ENCODE peak calls at places on chromosomes 2 and 18, in six cellular contexts. One of them, this sample, is unnamed.

GRCh38 chr2:120669121-120669952 is 66.3 kb upstream of the GLI2 start:
- DNase-seq in MM.1S: no peak
- DNase-seq in sigmoid colon: peak; percentile 61
- DNase-seq in astrocyte: peak; percentile 54
- DNase-seq in transverse colon: no peak
- DNase-seq in thoracic aorta: no peak
- DNase-seq in this sample: no peak

GRCh38 chr2:151410485-151410833 is 757 bp downstream of the RIF1 start:
- DNase-seq in MM.1S: peak; percentile 69
- DNase-seq in thoracic aorta: no peak
- DNase-seq in sigmoid colon: no peak
- DNase-seq in astrocyte: no peak
- DNase-seq in transverse colon: no peak
- DNase-seq in this sample: no peak

GRCh38 chr2:224260605-224261004 is 141.3 kb downstream of the FAM124B start:
- DNase-seq in transverse colon: no peak
- DNase-seq in thoracic aorta: no peak
- DNase-seq in astrocyte: no peak
- DNase-seq in sigmoid colon: no peak
- DNase-seq in MM.1S: no peak
- DNase-seq in this sample: no peak

GRCh38 chr2:16281451-16282330 is 341.3 kb downstream of the MYCN start:
- DNase-seq in thoracic aorta: no peak
- DNase-seq in astrocyte: no peak
- DNase-seq in transverse colon: no peak
- DNase-seq in MM.1S: peak; percentile 68
- DNase-seq in sigmoid colon: no peak
- DNase-seq in this sample: no peak

GRCh38 chr2:200736646-200737274 is 75.0 kb upstream of the BZW1 start:
- DNase-seq in thoracic aorta: no peak
- DNase-seq in MM.1S: no peak
- DNase-seq in transverse colon: no peak
- DNase-seq in astrocyte: peak; percentile 30
- DNase-seq in sigmoid colon: no peak
- DNase-seq in this sample: no peak

GRCh38 chr2:238326801-238327365 is 6.6 kb downstream of the TRAF3IP1 start:
- DNase-seq in transverse colon: no peak
- DNase-seq in astrocyte: no peak
- DNase-seq in MM.1S: no peak
- DNase-seq in thoracic aorta: no peak
- DNase-seq in sigmoid colon: no peak
- DNase-seq in this sample: no peak

GRCh38 chr2:66802877-66803276 is 368.0 kb downstream of the MEIS1 start:
- DNase-seq in sigmoid colon: no peak
- DNase-seq in thoracic aorta: no peak
- DNase-seq in transverse colon: no peak
- DNase-seq in MM.1S: no peak
- DNase-seq in astrocyte: no peak
- DNase-seq in this sample: no peak

GRCh38 chr2:126317797-126318431 is 338.0 kb upstream of the GYPC start:
- DNase-seq in thoracic aorta: no peak
- DNase-seq in MM.1S: no peak
- DNase-seq in sigmoid colon: no peak
- DNase-seq in transverse colon: no peak
- DNase-seq in astrocyte: no peak
- DNase-seq in this sample: no peak

GRCh38 chr2:128667391-128667790 is 348.7 kb upstream of the HS6ST1 start:
- DNase-seq in MM.1S: no peak
- DNase-seq in astrocyte: no peak
- DNase-seq in sigmoid colon: no peak
- DNase-seq in thoracic aorta: no peak
- DNase-seq in transverse colon: no peak
- DNase-seq in this sample: no peak

GRCh38 chr2:110105608-110106467 is 9.8 kb downstream of the MALL start:
- DNase-seq in astrocyte: peak; percentile 87
- DNase-seq in transverse colon: peak; percentile 82
- DNase-seq in sigmoid colon: no peak
- DNase-seq in thoracic aorta: no peak
- DNase-seq in MM.1S: no peak
- DNase-seq in this sample: peak; percentile 92

GRCh38 chr2:161219213-161219612 is 59.0 kb downstream of the TANK start:
- DNase-seq in MM.1S: no peak
- DNase-seq in transverse colon: no peak
- DNase-seq in astrocyte: no peak
- DNase-seq in thoracic aorta: no peak
- DNase-seq in sigmoid colon: no peak
- DNase-seq in this sample: no peak

GRCh38 chr18:9842446-9842845 is 43.3 kb upstream of the TXNDC2 start:
- DNase-seq in transverse colon: no peak
- DNase-seq in astrocyte: no peak
- DNase-seq in sigmoid colon: no peak
- DNase-seq in thoracic aorta: no peak
- DNase-seq in MM.1S: no peak
- DNase-seq in this sample: no peak
- H3K4me1 ChIP-seq in transverse colon: peaks cover 7% of the 10 kb centered on the region
- H3K4me1 ChIP-seq in astrocyte: peaks cover 18% of the 10 kb centered on the region
- H3K4me1 ChIP-seq in sigmoid colon: peaks cover 41% of the 10 kb centered on the region
- H3K4me1 ChIP-seq in thoracic aorta: peaks cover 18% of the 10 kb centered on the region
- H3K4me1 ChIP-seq in MM.1S: no peaks in the 10 kb centered on the region
- H3K4me1 ChIP-seq in this sample: no peaks in the 10 kb centered on the region

GRCh38 chr2:239380831-239381708 is 19.8 kb downstream of the HDAC4 start:
- DNase-seq in sigmoid colon: peak; percentile 62
- DNase-seq in transverse colon: peak; percentile 35
- DNase-seq in astrocyte: no peak
- DNase-seq in thoracic aorta: no peak
- DNase-seq in MM.1S: no peak
- DNase-seq in this sample: no peak
- H3K4me3 ChIP-seq in sigmoid colon: no peak overlapping the region
- H3K4me3 ChIP-seq in transverse colon: no peak overlapping the region
- H3K4me3 ChIP-seq in astrocyte: no peak overlapping the region
- H3K4me3 ChIP-seq in thoracic aorta: peak overlapping the region; percentile 37
- H3K4me3 ChIP-seq in MM.1S: no peak overlapping the region
- H3K4me3 ChIP-seq in this sample: no peak overlapping the region

GRCh38 chr2:10346929-10347558 is 44.3 kb downstream of the HPCAL1 start:
- DNase-seq in sigmoid colon: no peak
- DNase-seq in MM.1S: no peak
- DNase-seq in astrocyte: no peak
- DNase-seq in thoracic aorta: no peak
- DNase-seq in transverse colon: no peak
- DNase-seq in this sample: no peak
- H3K4me1 ChIP-seq in sigmoid colon: peaks cover 11% of the 10 kb centered on the region
- H3K4me1 ChIP-seq in MM.1S: peaks cover 14% of the 10 kb centered on the region
- H3K4me1 ChIP-seq in astrocyte: peaks cover 19% of the 10 kb centered on the region
- H3K4me1 ChIP-seq in thoracic aorta: peaks cover 5% of the 10 kb centered on the region
- H3K4me1 ChIP-seq in transverse colon: peaks cover 21% of the 10 kb centered on the region
- H3K4me1 ChIP-seq in this sample: no peaks in the 10 kb centered on the region

DNA sequence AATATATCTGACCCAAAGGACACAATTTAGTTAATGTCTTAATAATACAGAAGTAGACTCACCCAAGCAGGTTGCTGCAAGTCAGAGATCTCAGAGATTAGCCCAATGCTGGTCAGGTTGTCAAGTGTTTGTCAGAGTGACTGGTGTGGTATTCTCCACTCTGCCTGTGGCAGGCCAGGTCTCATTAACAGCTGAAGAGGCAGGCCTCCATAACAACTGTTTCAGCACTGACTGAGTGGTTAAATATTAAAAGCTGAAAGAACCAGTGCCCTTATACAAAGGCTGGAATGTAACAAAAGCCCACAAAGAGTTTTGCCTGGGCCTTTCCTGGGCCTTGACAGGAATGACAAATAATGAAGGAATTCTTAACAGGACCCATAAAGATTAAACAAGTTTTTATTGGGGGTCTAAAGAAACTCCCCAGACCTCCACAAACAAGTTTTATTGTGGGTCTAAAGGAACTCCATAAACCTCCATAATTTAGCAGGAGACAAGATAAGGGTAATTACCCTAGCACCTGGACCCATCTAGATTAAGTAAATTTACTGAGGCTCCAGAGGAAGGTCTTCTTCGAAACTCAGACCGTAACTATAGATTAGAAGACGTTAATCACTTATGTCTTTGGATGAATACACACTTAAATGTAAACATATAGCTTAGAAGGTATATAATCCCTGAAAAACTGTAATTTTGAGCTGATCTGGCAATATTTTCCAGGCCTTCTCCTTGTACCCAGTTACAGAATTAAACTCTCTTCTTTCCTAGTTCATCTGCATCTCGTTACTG is 26.9 kb downstream of the SULT1C2 start:
- DNase-seq in MM.1S: no peak
- DNase-seq in transverse colon: no peak
- DNase-seq in astrocyte: peak; percentile 45
- DNase-seq in sigmoid colon: no peak
- DNase-seq in thoracic aorta: no peak
- DNase-seq in this sample: no peak
- H3K4me3 ChIP-seq in MM.1S: no peak overlapping the region
- H3K4me3 ChIP-seq in transverse colon: no peak overlapping the region
- H3K4me3 ChIP-seq in astrocyte: no peak overlapping the region
- H3K4me3 ChIP-seq in sigmoid colon: no peak overlapping the region
- H3K4me3 ChIP-seq in thoracic aorta: no peak overlapping the region
- H3K4me3 ChIP-seq in this sample: no peak overlapping the region

GRCh38 chr2:46036929-46037328 is 260.3 kb upstream of the EPAS1 start:
- DNase-seq in thoracic aorta: no peak
- DNase-seq in transverse colon: no peak
- DNase-seq in sigmoid colon: no peak
- DNase-seq in MM.1S: no peak
- DNase-seq in astrocyte: peak; percentile 100
- DNase-seq in this sample: no peak
- H3K4me1 ChIP-seq in thoracic aorta: peaks cover 1% of the 10 kb centered on the region
- H3K4me1 ChIP-seq in transverse colon: peaks cover 6% of the 10 kb centered on the region
- H3K4me1 ChIP-seq in sigmoid colon: peaks cover 5% of the 10 kb centered on the region
- H3K4me1 ChIP-seq in MM.1S: no peaks in the 10 kb centered on the region
- H3K4me1 ChIP-seq in astrocyte: peaks cover 18% of the 10 kb centered on the region
- H3K4me1 ChIP-seq in this sample: peaks cover 11% of the 10 kb centered on the region

GRCh38 chr18:79681484-79682387 is 2.1 kb downstream of the CTDP1 start:
- DNase-seq in thoracic aorta: no peak
- DNase-seq in transverse colon: peak; percentile 87
- DNase-seq in MM.1S: no peak
- DNase-seq in sigmoid colon: no peak
- DNase-seq in astrocyte: no peak
- DNase-seq in this sample: no peak
- H3K4me3 ChIP-seq in thoracic aorta: no peak overlapping the region
- H3K4me3 ChIP-seq in transverse colon: no peak overlapping the region
- H3K4me3 ChIP-seq in MM.1S: no peak overlapping the region
- H3K4me3 ChIP-seq in sigmoid colon: no peak overlapping the region
- H3K4me3 ChIP-seq in astrocyte: peak overlapping the region; percentile 86
- H3K4me3 ChIP-seq in this sample: no peak overlapping the region

DNA sequence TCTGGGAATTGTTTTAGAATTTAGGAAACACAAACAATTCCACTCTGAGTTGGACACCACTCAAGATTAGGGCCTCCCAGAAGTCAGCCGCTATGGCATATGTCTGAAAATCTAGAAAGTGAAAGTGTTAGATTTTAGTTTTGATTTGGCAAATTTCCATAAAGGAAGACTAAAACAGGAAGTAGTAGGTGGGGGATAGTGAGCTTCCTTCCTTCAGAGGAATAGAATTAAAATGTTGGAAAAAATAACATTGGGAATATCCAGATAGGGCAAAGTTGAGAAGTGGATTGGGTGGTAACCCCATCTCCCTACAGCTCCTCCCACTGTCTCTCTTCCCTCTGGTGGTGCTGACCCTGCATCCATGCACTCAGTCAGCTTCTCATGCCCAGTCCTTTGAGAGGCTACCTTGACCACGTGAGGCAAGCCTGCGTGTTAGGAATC is 83.4 kb downstream of the POLE4 start:
- DNase-seq in sigmoid colon: no peak
- DNase-seq in astrocyte: no peak
- DNase-seq in MM.1S: no peak
- DNase-seq in transverse colon: no peak
- DNase-seq in thoracic aorta: no peak
- DNase-seq in this sample: no peak
- H3K4me1 ChIP-seq in sigmoid colon: peaks cover 24% of the 10 kb centered on the region
- H3K4me1 ChIP-seq in astrocyte: no peaks in the 10 kb centered on the region
- H3K4me1 ChIP-seq in MM.1S: no peaks in the 10 kb centered on the region
- H3K4me1 ChIP-seq in transverse colon: peaks cover 5% of the 10 kb centered on the region
- H3K4me1 ChIP-seq in thoracic aorta: peaks cover 4% of the 10 kb centered on the region
- H3K4me1 ChIP-seq in this sample: no peaks in the 10 kb centered on the region

GRCh38 chr18:23994361-23994902 is 20.1 kb upstream of the TTC39C start:
- DNase-seq in astrocyte: peak; percentile 89
- DNase-seq in MM.1S: no peak
- DNase-seq in sigmoid colon: peak; percentile 80
- DNase-seq in thoracic aorta: no peak
- DNase-seq in transverse colon: peak; percentile 30
- DNase-seq in this sample: peak; percentile 91

GRCh38 chr18:23995180-23995579 is 19.4 kb upstream of the TTC39C start:
- DNase-seq in sigmoid colon: no peak
- DNase-seq in thoracic aorta: no peak
- DNase-seq in astrocyte: no peak
- DNase-seq in MM.1S: no peak
- DNase-seq in transverse colon: no peak
- DNase-seq in this sample: no peak

GRCh38 chr18:23990474-23991410 is 23.8 kb upstream of the TTC39C start:
- DNase-seq in MM.1S: no peak
- DNase-seq in thoracic aorta: no peak
- DNase-seq in transverse colon: no peak
- DNase-seq in astrocyte: peak; percentile 42
- DNase-seq in sigmoid colon: no peak
- DNase-seq in this sample: no peak

GRCh38 chr18:23992119-23992940 is 22.2 kb upstream of the TTC39C start:
- DNase-seq in transverse colon: no peak
- DNase-seq in astrocyte: peak; percentile 76
- DNase-seq in sigmoid colon: no peak
- DNase-seq in thoracic aorta: no peak
- DNase-seq in MM.1S: no peak
- DNase-seq in this sample: peak; percentile 77

DNA sequence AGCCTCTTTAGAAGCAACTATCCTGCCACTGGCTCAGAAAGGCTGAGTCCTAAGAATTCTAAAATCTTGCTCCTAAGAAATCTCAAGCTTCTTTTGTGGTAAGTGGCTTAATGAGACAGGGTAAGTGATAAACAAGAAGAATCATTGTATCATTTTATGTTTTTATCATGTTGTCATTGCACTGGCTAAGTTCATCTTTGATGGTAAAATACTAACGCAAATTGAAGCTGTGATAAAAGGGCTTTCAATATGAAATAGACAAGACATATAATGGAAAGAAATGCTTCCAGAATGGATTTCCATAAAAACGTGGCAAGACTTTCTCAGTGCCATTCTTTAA is 21.6 kb upstream of the TTC39C start:
- DNase-seq in thoracic aorta: no peak
- DNase-seq in sigmoid colon: no peak
- DNase-seq in MM.1S: no peak
- DNase-seq in transverse colon: no peak
- DNase-seq in astrocyte: no peak
- DNase-seq in this sample: no peak
- H3K4me3 ChIP-seq in thoracic aorta: no peak overlapping the region
- H3K4me3 ChIP-seq in sigmoid colon: no peak overlapping the region
- H3K4me3 ChIP-seq in MM.1S: no peak overlapping the region
- H3K4me3 ChIP-seq in transverse colon: no peak overlapping the region
- H3K4me3 ChIP-seq in astrocyte: no peak overlapping the region
- H3K4me3 ChIP-seq in this sample: no peak overlapping the region

DNA sequence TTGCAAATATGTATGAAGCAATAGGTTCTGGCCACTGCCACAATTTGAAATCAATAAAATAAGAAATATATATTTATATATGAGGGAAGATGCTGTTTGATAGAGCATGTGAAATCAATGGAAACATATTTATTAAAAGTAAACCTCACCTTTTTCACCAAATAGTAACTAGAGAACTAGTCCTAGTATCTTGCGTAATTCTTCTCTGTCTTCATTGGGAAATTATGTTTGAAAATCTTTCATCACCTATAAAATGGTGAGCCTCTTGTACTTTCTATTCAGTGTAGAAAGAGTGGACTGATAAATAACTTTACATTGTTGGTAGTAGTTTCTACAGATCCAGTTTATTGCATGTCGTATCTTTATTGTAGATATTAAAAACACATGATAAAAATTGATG is 103.0 kb downstream of the CD226 start:
- DNase-seq in transverse colon: no peak
- DNase-seq in astrocyte: no peak
- DNase-seq in sigmoid colon: no peak
- DNase-seq in thoracic aorta: no peak
- DNase-seq in MM.1S: no peak
- DNase-seq in this sample: no peak
- H3K4me1 ChIP-seq in transverse colon: no peaks in the 10 kb centered on the region
- H3K4me1 ChIP-seq in astrocyte: peaks cover 11% of the 10 kb centered on the region
- H3K4me1 ChIP-seq in sigmoid colon: peaks cover 9% of the 10 kb centered on the region
- H3K4me1 ChIP-seq in thoracic aorta: no peaks in the 10 kb centered on the region
- H3K4me1 ChIP-seq in MM.1S: no peaks in the 10 kb centered on the region
- H3K4me1 ChIP-seq in this sample: no peaks in the 10 kb centered on the region